ENCODE peak calls at places on chromosomes 6 and 20, in nine cellular contexts. One of them, this sample, is unnamed.

GRCh38 chr20:24382330-24382729 is 87.1 kb upstream of the SYNDIG1 start:
- DNase-seq in H1: no peak
- DNase-seq in stomach: no peak
- DNase-seq in HepG2: no peak
- DNase-seq in tibial nerve: no peak
- DNase-seq in ovary: no peak
- DNase-seq in SK-N-SH: peak; percentile 44
- DNase-seq in A549: no peak
- DNase-seq in upper lobe of left lung: no peak
- DNase-seq in this sample: peak; percentile 77

GRCh38 chr6:134031696-134032255 is 20.6 kb downstream of the SLC2A12 start:
- DNase-seq in H1: no peak
- DNase-seq in stomach: no peak
- DNase-seq in A549: no peak
- DNase-seq in tibial nerve: no peak
- DNase-seq in ovary: no peak
- DNase-seq in upper lobe of left lung: no peak
- DNase-seq in SK-N-SH: no peak
- DNase-seq in HepG2: no peak
- DNase-seq in this sample: no peak

GRCh38 chr20:12722096-12722495 is 286.7 kb upstream of the SPTLC3 start:
- DNase-seq in HepG2: no peak
- DNase-seq in ovary: no peak
- DNase-seq in A549: no peak
- DNase-seq in SK-N-SH: no peak
- DNase-seq in H1: no peak
- DNase-seq in stomach: no peak
- DNase-seq in upper lobe of left lung: no peak
- DNase-seq in tibial nerve: no peak
- DNase-seq in this sample: no peak

GRCh38 chr6:33613146-33613793 is 7.9 kb upstream of the ITPR3 start:
- DNase-seq in ovary: no peak
- DNase-seq in upper lobe of left lung: no peak
- DNase-seq in A549: no peak
- DNase-seq in SK-N-SH: no peak
- DNase-seq in HepG2: peak; percentile 97
- DNase-seq in H1: no peak
- DNase-seq in tibial nerve: no peak
- DNase-seq in stomach: no peak
- DNase-seq in this sample: no peak

GRCh38 chr20:45036044-45036755 is 64.7 kb downstream of the KCNS1 start:
- DNase-seq in SK-N-SH: no peak
- DNase-seq in A549: no peak
- DNase-seq in H1: no peak
- DNase-seq in ovary: no peak
- DNase-seq in HepG2: peak; percentile 23
- DNase-seq in tibial nerve: no peak
- DNase-seq in upper lobe of left lung: no peak
- DNase-seq in stomach: no peak
- DNase-seq in this sample: no peak

GRCh38 chr6:170362121-170362520 is 55.6 kb downstream of the FAM120B start:
- DNase-seq in tibial nerve: no peak
- DNase-seq in H1: no peak
- DNase-seq in upper lobe of left lung: no peak
- DNase-seq in ovary: no peak
- DNase-seq in A549: no peak
- DNase-seq in SK-N-SH: no peak
- DNase-seq in stomach: no peak
- DNase-seq in HepG2: no peak
- DNase-seq in this sample: no peak

GRCh38 chr6:10309826-10310405 is 105.0 kb downstream of the TFAP2A start:
- DNase-seq in HepG2: no peak
- DNase-seq in H1: no peak
- DNase-seq in stomach: no peak
- DNase-seq in ovary: no peak
- DNase-seq in A549: no peak
- DNase-seq in tibial nerve: no peak
- DNase-seq in SK-N-SH: no peak
- DNase-seq in upper lobe of left lung: no peak
- DNase-seq in this sample: no peak

GRCh38 chr20:45087814-45088213 is 13.1 kb downstream of the KCNS1 start:
- DNase-seq in H1: no peak
- DNase-seq in A549: no peak
- DNase-seq in upper lobe of left lung: no peak
- DNase-seq in HepG2: no peak
- DNase-seq in stomach: no peak
- DNase-seq in tibial nerve: no peak
- DNase-seq in ovary: no peak
- DNase-seq in SK-N-SH: no peak
- DNase-seq in this sample: no peak

GRCh38 chr6:53263915-53264314 is 84.8 kb downstream of the ELOVL5 start:
- DNase-seq in A549: no peak
- DNase-seq in tibial nerve: no peak
- DNase-seq in ovary: no peak
- DNase-seq in H1: no peak
- DNase-seq in stomach: no peak
- DNase-seq in upper lobe of left lung: no peak
- DNase-seq in HepG2: no peak
- DNase-seq in SK-N-SH: peak; percentile 15
- DNase-seq in this sample: no peak

GRCh38 chr6:155103816-155104366 is 108.8 kb downstream of the TIAM2 start:
- DNase-seq in tibial nerve: no peak
- DNase-seq in ovary: no peak
- DNase-seq in stomach: no peak
- DNase-seq in SK-N-SH: no peak
- DNase-seq in HepG2: no peak
- DNase-seq in upper lobe of left lung: no peak
- DNase-seq in A549: no peak
- DNase-seq in H1: no peak
- DNase-seq in this sample: no peak

GRCh38 chr20:23928788-23929187 is 49.2 kb upstream of the CST5 start:
- DNase-seq in upper lobe of left lung: no peak
- DNase-seq in HepG2: no peak
- DNase-seq in tibial nerve: no peak
- DNase-seq in ovary: no peak
- DNase-seq in stomach: no peak
- DNase-seq in H1: no peak
- DNase-seq in SK-N-SH: no peak
- DNase-seq in A549: no peak
- DNase-seq in this sample: no peak

GRCh38 chr6:56807992-56808342 is 146.9 kb upstream of the BEND6 start:
- DNase-seq in stomach: no peak
- DNase-seq in SK-N-SH: no peak
- DNase-seq in upper lobe of left lung: no peak
- DNase-seq in ovary: no peak
- DNase-seq in H1: no peak
- DNase-seq in HepG2: no peak
- DNase-seq in tibial nerve: no peak
- DNase-seq in A549: no peak
- DNase-seq in this sample: no peak

GRCh38 chr6:56807335-56807991 is 147.4 kb upstream of the BEND6 start:
- DNase-seq in A549: no peak
- DNase-seq in H1: no peak
- DNase-seq in stomach: no peak
- DNase-seq in SK-N-SH: no peak
- DNase-seq in tibial nerve: no peak
- DNase-seq in upper lobe of left lung: no peak
- DNase-seq in HepG2: no peak
- DNase-seq in ovary: no peak
- DNase-seq in this sample: no peak

GRCh38 chr6:56804996-56805395 is 149.9 kb upstream of the BEND6 start:
- DNase-seq in ovary: no peak
- DNase-seq in tibial nerve: no peak
- DNase-seq in stomach: no peak
- DNase-seq in upper lobe of left lung: no peak
- DNase-seq in SK-N-SH: no peak
- DNase-seq in HepG2: no peak
- DNase-seq in H1: no peak
- DNase-seq in A549: peak; percentile 3
- DNase-seq in this sample: no peak

GRCh38 chr6:56806368-56806767 is 148.5 kb upstream of the BEND6 start:
- DNase-seq in H1: no peak
- DNase-seq in tibial nerve: no peak
- DNase-seq in HepG2: no peak
- DNase-seq in upper lobe of left lung: no peak
- DNase-seq in SK-N-SH: no peak
- DNase-seq in stomach: no peak
- DNase-seq in A549: no peak
- DNase-seq in ovary: no peak
- DNase-seq in this sample: no peak

GRCh38 chr6:56808871-56809359 is 146.0 kb upstream of the BEND6 start:
- DNase-seq in stomach: no peak
- DNase-seq in HepG2: no peak
- DNase-seq in H1: no peak
- DNase-seq in ovary: no peak
- DNase-seq in tibial nerve: no peak
- DNase-seq in A549: peak; percentile 21
- DNase-seq in upper lobe of left lung: no peak
- DNase-seq in SK-N-SH: no peak
- DNase-seq in this sample: no peak
- H3K4me1 ChIP-seq in stomach: peaks cover 9% of the 10 kb centered on the region
- H3K4me1 ChIP-seq in HepG2: peaks cover under 1% of the 10 kb centered on the region
- H3K4me1 ChIP-seq in H1: peaks cover 8% of the 10 kb centered on the region
- H3K4me1 ChIP-seq in ovary: peaks cover 4% of the 10 kb centered on the region
- H3K4me1 ChIP-seq in tibial nerve: peaks cover 71% of the 10 kb centered on the region
- H3K4me1 ChIP-seq in A549: peaks cover 75% of the 10 kb centered on the region
- H3K4me1 ChIP-seq in upper lobe of left lung: no peaks in the 10 kb centered on the region
- H3K4me1 ChIP-seq in SK-N-SH: peaks cover 40% of the 10 kb centered on the region
- H3K4me1 ChIP-seq in this sample: peaks cover 47% of the 10 kb centered on the region

DNA sequence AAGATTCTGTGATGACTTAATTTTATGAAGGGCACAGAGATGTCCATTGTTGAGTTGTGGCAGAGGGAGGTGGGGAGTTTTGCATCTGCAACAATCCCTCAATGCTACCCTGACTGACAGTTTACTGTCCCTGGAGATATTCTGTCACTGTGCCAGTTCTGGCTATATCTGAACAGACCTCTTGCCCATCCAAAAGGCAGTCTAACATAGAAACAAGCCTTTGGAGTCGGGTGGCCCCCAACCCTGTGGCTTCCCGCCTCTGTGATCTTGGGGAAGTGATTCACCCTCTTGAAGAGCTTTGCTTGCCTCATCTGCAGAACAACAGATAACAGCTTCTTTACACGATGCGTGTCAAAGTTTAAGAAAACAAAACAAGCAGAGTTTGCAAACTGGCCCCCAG is 3.8 kb upstream of the E2F1 start:
- DNase-seq in A549: no peak
- DNase-seq in HepG2: peak; percentile 50
- DNase-seq in SK-N-SH: no peak
- DNase-seq in tibial nerve: no peak
- DNase-seq in stomach: no peak
- DNase-seq in upper lobe of left lung: no peak
- DNase-seq in ovary: peak; percentile 55
- DNase-seq in H1: no peak
- DNase-seq in this sample: no peak
- TF ChIP-seq EP300 in A549: no peak
- TF ChIP-seq EP300 in HepG2: no peak
- TF ChIP-seq EP300 in SK-N-SH: no peak
- TF ChIP-seq EP300 in tibial nerve: no peak
- TF ChIP-seq EP300 in stomach: no peak
- TF ChIP-seq EP300 in upper lobe of left lung: no peak
- TF ChIP-seq EP300 in ovary: no peak
- TF ChIP-seq EP300 in H1: no peak
- TF ChIP-seq EP300 in this sample: no peak

GRCh38 chr20:46563848-46564197 is 13.4 kb upstream of the OCSTAMP start:
- DNase-seq in SK-N-SH: no peak
- DNase-seq in HepG2: no peak
- DNase-seq in H1: no peak
- DNase-seq in ovary: no peak
- DNase-seq in stomach: no peak
- DNase-seq in tibial nerve: no peak
- DNase-seq in A549: no peak
- DNase-seq in upper lobe of left lung: no peak
- DNase-seq in this sample: peak; percentile 9

GRCh38 chr20:46562009-46562372 is 11.5 kb upstream of the OCSTAMP start:
- DNase-seq in stomach: no peak
- DNase-seq in SK-N-SH: no peak
- DNase-seq in tibial nerve: no peak
- DNase-seq in H1: no peak
- DNase-seq in A549: no peak
- DNase-seq in HepG2: no peak
- DNase-seq in ovary: no peak
- DNase-seq in upper lobe of left lung: no peak
- DNase-seq in this sample: no peak

GRCh38 chr20:46564241-46564957 is 13.9 kb upstream of the OCSTAMP start:
- DNase-seq in H1: no peak
- DNase-seq in SK-N-SH: no peak
- DNase-seq in ovary: no peak
- DNase-seq in tibial nerve: no peak
- DNase-seq in HepG2: peak; percentile 94
- DNase-seq in A549: no peak
- DNase-seq in upper lobe of left lung: no peak
- DNase-seq in stomach: no peak
- DNase-seq in this sample: peak; percentile 18

GRCh38 chr20:46562373-46563169 is 12.1 kb upstream of the OCSTAMP start:
- DNase-seq in ovary: peak; percentile 72
- DNase-seq in H1: peak; percentile 50
- DNase-seq in upper lobe of left lung: peak; percentile 50
- DNase-seq in tibial nerve: peak; percentile 81
- DNase-seq in A549: peak; percentile 82
- DNase-seq in HepG2: peak; percentile 87
- DNase-seq in stomach: peak; percentile 76
- DNase-seq in SK-N-SH: peak; percentile 80
- DNase-seq in this sample: peak; percentile 85

DNA sequence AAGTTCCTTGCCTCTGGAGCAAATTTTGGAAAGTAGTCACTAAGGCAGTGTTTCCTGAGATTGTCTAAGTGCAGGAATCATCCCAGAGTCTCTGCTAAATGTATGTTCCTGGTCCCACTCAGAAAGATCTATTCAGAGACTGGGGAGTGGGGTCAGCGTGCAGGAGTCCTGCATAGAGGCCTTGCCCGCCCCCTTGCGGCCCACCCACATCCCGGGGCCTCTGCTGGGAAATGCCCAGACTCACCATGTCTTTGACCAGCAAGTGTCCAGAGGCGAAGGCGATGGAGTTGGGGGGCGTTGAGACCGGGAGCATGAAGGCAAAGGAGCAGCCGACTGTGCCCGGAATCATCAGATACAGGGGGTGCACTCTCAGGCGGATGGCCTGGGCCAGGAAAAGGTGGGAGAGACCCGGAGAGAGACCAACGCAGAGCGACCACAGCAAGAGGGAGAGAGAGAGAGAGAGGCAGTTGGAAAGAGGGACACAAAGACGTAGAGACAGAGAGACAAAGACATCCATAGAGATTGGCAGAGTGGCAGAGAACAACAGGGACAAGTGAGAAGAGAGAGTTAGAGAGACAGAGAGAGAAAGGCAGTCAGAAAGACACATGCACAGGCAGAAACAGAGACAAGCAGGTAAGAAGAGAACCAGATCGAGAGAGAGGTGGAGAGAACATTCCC is 12.9 kb upstream of the OCSTAMP start:
- DNase-seq in ovary: no peak
- DNase-seq in HepG2: no peak
- DNase-seq in stomach: no peak
- DNase-seq in SK-N-SH: no peak
- DNase-seq in H1: no peak
- DNase-seq in A549: no peak
- DNase-seq in upper lobe of left lung: no peak
- DNase-seq in tibial nerve: no peak
- DNase-seq in this sample: no peak
- H3K4me3 ChIP-seq in ovary: no peak overlapping the region
- H3K4me3 ChIP-seq in HepG2: peak overlapping the region; percentile 58
- H3K4me3 ChIP-seq in stomach: peak overlapping the region; percentile 37
- H3K4me3 ChIP-seq in SK-N-SH: no peak overlapping the region
- H3K4me3 ChIP-seq in H1: peak overlapping the region; percentile 27
- H3K4me3 ChIP-seq in A549: no peak overlapping the region
- H3K4me3 ChIP-seq in upper lobe of left lung: no peak overlapping the region
- H3K4me3 ChIP-seq in tibial nerve: peak overlapping the region; percentile 15
- H3K4me3 ChIP-seq in this sample: peak overlapping the region; percentile 29

GRCh38 chr20:2292711-2293110 is 3.1 kb upstream of the TGM3 start:
- DNase-seq in HepG2: no peak
- DNase-seq in tibial nerve: no peak
- DNase-seq in A549: no peak
- DNase-seq in upper lobe of left lung: peak; percentile 76
- DNase-seq in stomach: no peak
- DNase-seq in ovary: no peak
- DNase-seq in SK-N-SH: no peak
- DNase-seq in H1: no peak
- DNase-seq in this sample: no peak
- H3K4me1 ChIP-seq in HepG2: peaks cover 19% of the 10 kb centered on the region
- H3K4me1 ChIP-seq in tibial nerve: peaks cover 17% of the 10 kb centered on the region
- H3K4me1 ChIP-seq in A549: no peaks in the 10 kb centered on the region
- H3K4me1 ChIP-seq in upper lobe of left lung: no peaks in the 10 kb centered on the region
- H3K4me1 ChIP-seq in stomach: no peaks in the 10 kb centered on the region
- H3K4me1 ChIP-seq in ovary: no peaks in the 10 kb centered on the region
- H3K4me1 ChIP-seq in SK-N-SH: no peaks in the 10 kb centered on the region
- H3K4me1 ChIP-seq in H1: peaks cover 10% of the 10 kb centered on the region
- H3K4me1 ChIP-seq in this sample: no peaks in the 10 kb centered on the region

This sample was measured in sigmoid colon.